ENCODE peak calls at places on chromosomes 4 and X, in seven cellular contexts. A is M059J, M is tibial artery, I is cardiac fibroblast, G is COR-L47, C is ovary, S is foreskin fibroblast. T is an unnamed sample.

GRCh38 chr4:110088670-110089069 is 109.7 kb downstream of the ELOVL6 start:
- DNase-seq in A (peak), M (no peak), I (peak), G (no peak), C (no peak), S (no peak), T (no peak)

GRCh38 chrX:9312922-9313867 is 151.7 kb upstream of the TBL1X start:
- DNase-seq in A (peak), M (peak), I (peak), G (no peak), C (peak), S (no peak), T (no peak)

GRCh38 chrX:93977641-93978040 is 303.6 kb downstream of the FAM133A start:
- DNase-seq in A (no peak), M (no peak), I (no peak), G (no peak), C (no peak), S (no peak), T (no peak)

GRCh38 chr4:6674500-6675149 is 19.1 kb upstream of the S100P start:
- DNase-seq in A (peak), M (peak), I (peak), G (peak), C (no peak), S (no peak), T (peak)

GRCh38 chrX:23779025-23779424 is 3.9 kb upstream of the SAT1 start:
- DNase-seq in A (peak), M (no peak), I (peak), G (no peak), C (no peak), S (peak), T (no peak)

GRCh38 chrX:64205441-64205734 is at the start of gene AMER1:
- DNase-seq in A (no peak), M (no peak), I (no peak), G (peak), C (no peak), S (no peak), T (no peak)

GRCh38 chrX:3346436-3347329 is at the start of gene MXRA5:
- DNase-seq in A (no peak), M (no peak), I (peak), G (no peak), C (peak), S (no peak), T (no peak)

GRCh38 chr4:41154814-41155177 is 59.5 kb downstream of the APBB2 start:
- DNase-seq in A (peak), M (no peak), I (peak), G (no peak), C (no peak), S (no peak), T (no peak)

GRCh38 chr4:174753031-174753430 is 76.0 kb downstream of the GLRA3 start:
- DNase-seq in A (no peak), M (no peak), I (no peak), G (no peak), C (no peak), S (no peak), T (no peak)

GRCh38 chr4:30821275-30821674 is 101.1 kb downstream of the PCDH7 start:
- DNase-seq in A (no peak), M (no peak), I (no peak), G (no peak), C (no peak), S (no peak), T (no peak)

GRCh38 chr4:76655566-76656479 is 220.8 kb downstream of the SHROOM3 start:
- DNase-seq in A (no peak), M (no peak), I (no peak), G (no peak), C (no peak), S (no peak), T (no peak)

GRCh38 chrX:50161143-50161542 is 39.7 kb downstream of the AKAP4 start:
- DNase-seq in A (peak), M (no peak), I (peak), G (no peak), C (no peak), S (no peak), T (no peak)

GRCh38 chr4:108483077-108483476 is 137.3 kb upstream of the RPL34 start:
- DNase-seq in A (peak), M (no peak), I (no peak), G (no peak), C (no peak), S (no peak), T (no peak)

GRCh38 chrX:13266641-13267420 is 53.0 kb downstream of the ATXN3L start:
- DNase-seq in A (peak), M (no peak), I (peak), G (no peak), C (no peak), S (no peak), T (no peak)

GRCh38 chrX:122583526-122583925 is 600.6 kb upstream of the GRIA3 start:
- DNase-seq in A (peak), M (no peak), I (no peak), G (no peak), C (no peak), S (no peak), T (no peak)

GRCh38 chrX:21408324-21408723 is 34.1 kb downstream of the CNKSR2 start:
- DNase-seq in A (no peak), M (no peak), I (no peak), G (no peak), C (no peak), S (no peak), T (no peak)

GRCh38 chr4:175811171-175811570 is 893 bp downstream of the GPM6A start:
- DNase-seq in A (no peak), M (no peak), I (no peak), G (no peak), C (no peak), S (no peak), T (peak)

GRCh38 chrX:38206542-38206941 is 14.1 kb downstream of the SRPX start:
- DNase-seq in A (peak), M (no peak), I (no peak), G (no peak), C (no peak), S (no peak), T (no peak)

GRCh38 chr4:15162465-15163283 is 160.4 kb downstream of the CPEB2 start:
- DNase-seq in A (peak), M (no peak), I (peak), G (no peak), C (no peak), S (no peak), T (no peak)

GRCh38 chr4:41873380-41874295 is 61.6 kb upstream of the TMEM33 start:
- DNase-seq in A (no peak), M (no peak), I (no peak), G (no peak), C (no peak), S (no peak), T (no peak)

GRCh38 chr4:111977419-111977965 is 167.8 kb upstream of the FAM241A start:
- DNase-seq in A (no peak), M (no peak), I (no peak), G (no peak), C (no peak), S (no peak), T (no peak)

GRCh38 chrX:102659790-102660757 is 8.8 kb downstream of the GPRASP1 start:
- DNase-seq in A (peak), M (peak), I (peak), G (peak), C (peak), S (peak), T (no peak)

GRCh38 chr4:176792348-176793059 is at the start of gene VEGFC:
- DNase-seq in A (peak), M (peak), I (peak), G (peak), C (peak), S (peak), T (peak)